ENCODE peak calls at places on chromosomes 13 and 19, in ten cellular contexts. Z, O, M, N, R, B, X, Q, D and J are unnamed samples. For H3K27me3, the result is how much of the 10 kb centered on the place peaks cover.

GRCh38 chr13:94515352-94515751 is 35.9 kb upstream of the DCT start:
- DNase-seq in N (no peak), D (no peak), O (no peak), M (no peak), X (no peak), R (no peak), B (no peak), Q (no peak), Z (no peak), J (no peak)

GRCh38 chr13:109998808-109999528 is 212.6 kb upstream of the IRS2 start:
- DNase-seq in X (no peak), M (no peak), O (peak), B (no peak), R (peak), D (no peak), Q (no peak), N (no peak), Z (no peak), J (peak)

GRCh38 chr13:93450226-93450625 is 223.6 kb downstream of the GPC6 start:
- DNase-seq in B (no peak), M (no peak), D (no peak), O (no peak), Z (no peak), Q (no peak), R (peak), X (no peak), N (no peak), J (peak)

GRCh38 chr19:13768510-13768909 is 4.2 kb downstream of the MRI1 start:
- DNase-seq in D (no peak), M (no peak), Z (no peak), O (no peak), X (no peak), B (no peak), R (no peak), N (no peak), Q (no peak), J (no peak)

GRCh38 chr13:62336507-62336906 is 920.9 kb upstream of the PCDH20 start:
- DNase-seq in X (no peak), R (no peak), Q (no peak), M (no peak), B (no peak), N (no peak), O (no peak), D (no peak), Z (no peak), J (no peak)

GRCh38 chr19:47095707-47096704 is 17.6 kb downstream of the ZC3H4 start:
- DNase-seq in O (peak), M (peak), X (no peak), Z (peak), N (peak), D (peak), B (no peak), R (no peak), Q (no peak), J (peak)

GRCh38 chr19:18765224-18765623 is 25.9 kb downstream of the COMP start:
- DNase-seq in Z (no peak), R (no peak), B (no peak), Q (no peak), M (no peak), D (peak), O (no peak), X (no peak), N (no peak), J (peak)

GRCh38 chr13:72437458-72437857 is 290.0 kb downstream of the MZT1 start:
- DNase-seq in Z (no peak), Q (no peak), R (peak), X (no peak), M (no peak), N (no peak), O (no peak), D (no peak), B (no peak), J (peak)

GRCh38 chr19:45804140-45804958 is 10.8 kb downstream of the RSPH6A start:
- DNase-seq in D (no peak), Z (no peak), B (no peak), X (no peak), O (no peak), M (no peak), Q (no peak), N (no peak), R (no peak), J (no peak)

GRCh38 chr13:113897966-113898365 is 34.1 kb upstream of the GAS6 start:
- DNase-seq in X (no peak), B (no peak), N (no peak), M (no peak), Q (no peak), R (no peak), D (peak), O (no peak), Z (no peak), J (no peak)

GRCh38 chr19:16386619-16387240 is 62.1 kb downstream of the KLF2 start:
- DNase-seq in X (peak), N (no peak), M (no peak), O (peak), Q (peak), B (peak), D (no peak), Z (peak), R (peak), J (peak)

GRCh38 chr19:38917921-38918491 is 6.0 kb upstream of the CCER2 start:
- DNase-seq in D (no peak), O (peak), N (no peak), Q (no peak), Z (no peak), X (no peak), R (no peak), B (no peak), M (no peak), J (no peak)

GRCh38 chr19:33040994-33041827 is 23.5 kb downstream of the RHPN2 start:
- DNase-seq in Z (peak), Q (no peak), R (no peak), B (no peak), O (peak), N (no peak), D (peak), M (no peak), X (no peak), J (peak)

GRCh38 chr13:113345486-113345885 is 18.4 kb downstream of the GRTP1 start:
- DNase-seq in X (no peak), D (no peak), R (no peak), B (no peak), O (no peak), M (no peak), Z (no peak), N (no peak), Q (peak), J (no peak)

GRCh38 chr13:99737456-99737855 is 234.1 kb downstream of the ZIC5 start:
- DNase-seq in O (no peak), Z (no peak), R (no peak), M (no peak), B (no peak), N (no peak), Q (no peak), D (no peak), X (no peak), J (no peak)

GRCh38 chr13:99746857-99747710 is 224.5 kb downstream of the ZIC5 start:
- DNase-seq in D (peak), O (no peak), Q (no peak), N (no peak), Z (no peak), B (no peak), R (no peak), M (no peak), X (no peak), J (no peak)

GRCh38 chr13:99740261-99740979 is 231.1 kb downstream of the ZIC5 start:
- DNase-seq in D (peak), R (no peak), N (no peak), O (no peak), Z (no peak), X (no peak), Q (no peak), B (no peak), M (no peak), J (no peak)

GRCh38 chr13:99743079-99743478 is 228.5 kb downstream of the ZIC5 start:
- DNase-seq in Z (no peak), O (no peak), X (no peak), M (no peak), Q (no peak), B (no peak), N (no peak), D (no peak), R (no peak), J (no peak)

DNA sequence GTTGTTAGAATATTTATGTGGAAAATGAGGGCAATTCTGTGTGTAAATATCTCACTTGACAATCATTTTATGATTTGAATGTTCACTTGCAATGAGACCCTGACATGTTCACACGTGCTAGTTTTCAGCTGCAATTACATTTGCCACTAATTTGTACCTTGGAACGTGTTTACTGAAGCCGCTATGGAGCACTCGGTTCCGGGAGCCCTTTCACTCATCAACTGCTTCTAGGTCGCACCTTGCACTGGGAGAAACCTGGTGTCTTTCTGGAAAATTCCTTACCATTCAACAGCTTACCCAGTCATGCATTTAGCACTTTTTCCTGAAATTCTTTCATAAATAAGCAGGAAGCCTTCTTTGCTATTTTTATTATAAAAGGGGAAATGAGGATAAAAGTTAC is 229.6 kb downstream of the ZIC5 start:
- DNase-seq in Z (no peak), D (peak), Q (no peak), N (no peak), R (no peak), O (no peak), M (no peak), B (no peak), X (no peak), J (no peak)
- H3K27me3 ChIP-seq in Z (under half), D (under half), Q (under half), N (under half), R (under half), O (under half), M (under half), B (under half), X (under half), J (under half)

GRCh38 chr19:11198175-11198534 is 810 bp upstream of the KANK2 start:
- DNase-seq in Q (peak), Z (no peak), B (no peak), M (no peak), O (no peak), N (no peak), D (no peak), R (no peak), X (no peak), J (no peak)
- H3K4me3 ChIP-seq in Q (no peak), Z (peak), B (peak), M (no peak), O (no peak), N (peak), D (peak), R (peak), X (no peak), J (peak)

GRCh38 chr19:42433503-42434260 is 6.5 kb upstream of the LIPE start:
- DNase-seq in Z (peak), Q (peak), N (peak), R (peak), M (peak), O (peak), D (peak), B (peak), X (peak), J (peak)
- TF ChIP-seq CTCF in Z (peak), Q (no peak), N (peak), R (peak), M (peak), O (peak), D (peak), B (peak), X (peak), J (peak)

DNA sequence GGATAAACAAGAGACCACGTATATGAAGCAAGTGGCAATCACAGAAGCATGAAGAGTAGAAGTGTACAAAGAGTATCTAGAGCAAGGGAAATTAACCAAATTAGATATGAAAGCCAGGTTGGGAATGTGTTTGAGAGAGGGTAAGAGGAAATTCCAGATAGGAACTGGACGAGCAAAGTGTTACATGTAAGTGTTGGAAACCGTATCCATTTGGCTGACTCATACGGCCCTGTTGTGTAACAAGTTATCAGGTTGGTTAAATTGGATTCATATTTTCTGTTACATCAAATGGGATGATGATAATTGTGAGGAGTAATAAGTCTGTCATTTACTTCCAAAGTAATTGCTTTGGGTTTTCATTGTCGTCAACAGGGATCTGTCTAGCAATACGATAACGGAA is 46.7 kb downstream of the RXFP2 start:
- DNase-seq in D (no peak), M (no peak), Q (no peak), R (no peak), X (no peak), B (no peak), N (no peak), Z (no peak), O (no peak), J (peak)
- H3K27me3 ChIP-seq in D (under half), M (under half), Q (under half), R (under half), X (under half), B (under half), N (under half), Z (under half), O (under half), J (under half)

GRCh38 chr13:26707122-26708006 is 53.2 kb downstream of the GPR12 start:
- DNase-seq in B (peak), Q (no peak), N (peak), R (peak), Z (no peak), X (no peak), M (no peak), D (no peak), O (peak), J (peak)

GRCh38 chr13:26713341-26713740 is 47.2 kb downstream of the GPR12 start:
- DNase-seq in D (no peak), M (no peak), Z (no peak), B (no peak), Q (no peak), R (no peak), N (no peak), O (no peak), X (no peak), J (no peak)

GRCh38 chr13:26708007-26708297 is 52.6 kb downstream of the GPR12 start:
- DNase-seq in Q (no peak), B (no peak), N (no peak), M (no peak), O (no peak), D (no peak), Z (no peak), X (no peak), R (no peak), J (no peak)

GRCh38 chr13:26709461-26709860 is 51.1 kb downstream of the GPR12 start:
- DNase-seq in R (no peak), X (no peak), N (no peak), M (no peak), O (no peak), Q (no peak), B (no peak), D (no peak), Z (no peak), J (no peak)

DNA sequence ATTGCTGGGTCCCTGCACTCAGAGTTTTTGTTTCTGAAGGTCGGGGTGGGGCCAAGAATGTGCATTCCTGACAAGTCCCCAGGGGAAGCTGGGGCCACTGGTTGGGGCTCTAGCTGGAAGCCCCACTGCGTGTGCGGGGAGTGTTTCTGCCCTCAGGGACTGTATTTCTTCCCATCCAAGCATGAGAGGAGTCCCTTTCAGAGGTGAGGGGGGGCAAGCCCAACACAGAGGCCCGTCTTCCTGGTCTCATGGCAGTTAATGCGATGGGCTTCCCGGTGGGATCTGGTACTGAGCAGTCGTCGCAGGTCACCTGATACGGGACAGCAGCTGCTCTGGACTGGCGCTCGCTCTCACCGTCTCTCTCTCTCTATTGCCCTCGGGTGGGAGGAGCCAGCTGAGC is 50.4 kb downstream of the GPR12 start:
- DNase-seq in D (no peak), M (no peak), Z (no peak), O (no peak), Q (no peak), X (no peak), N (no peak), B (no peak), R (no peak), J (no peak)
- H3K4me3 ChIP-seq in D (no peak), M (no peak), Z (no peak), O (no peak), Q (no peak), X (no peak), N (no peak), B (no peak), R (no peak), J (no peak)

DNA sequence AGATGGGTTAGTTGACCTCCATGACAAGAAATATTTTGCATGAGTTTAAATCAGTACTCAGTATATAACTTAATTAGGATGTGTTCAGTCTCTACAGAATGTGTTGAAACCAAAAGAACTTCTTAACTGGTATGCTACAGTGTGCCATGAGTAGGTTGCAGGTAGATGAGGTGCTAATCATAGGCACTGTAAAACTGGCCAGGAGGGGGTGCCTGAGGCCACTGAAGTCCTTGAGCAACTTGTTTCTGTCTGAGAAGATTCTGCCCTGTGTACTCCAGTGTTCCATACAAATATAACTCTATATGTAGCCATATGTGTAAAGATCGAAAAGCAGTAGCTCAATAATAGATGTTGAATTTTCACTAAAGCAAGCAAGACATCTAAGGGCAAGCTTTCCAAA is 549.2 kb upstream of the KLF12 start:
- DNase-seq in R (no peak), M (no peak), D (no peak), Z (no peak), N (no peak), Q (no peak), X (no peak), B (no peak), O (no peak), J (peak)
- TF ChIP-seq CTCF in R (no peak), M (no peak), D (no peak), Z (no peak), N (no peak), Q (no peak), X (no peak), B (no peak), O (no peak), J (peak)

DNA sequence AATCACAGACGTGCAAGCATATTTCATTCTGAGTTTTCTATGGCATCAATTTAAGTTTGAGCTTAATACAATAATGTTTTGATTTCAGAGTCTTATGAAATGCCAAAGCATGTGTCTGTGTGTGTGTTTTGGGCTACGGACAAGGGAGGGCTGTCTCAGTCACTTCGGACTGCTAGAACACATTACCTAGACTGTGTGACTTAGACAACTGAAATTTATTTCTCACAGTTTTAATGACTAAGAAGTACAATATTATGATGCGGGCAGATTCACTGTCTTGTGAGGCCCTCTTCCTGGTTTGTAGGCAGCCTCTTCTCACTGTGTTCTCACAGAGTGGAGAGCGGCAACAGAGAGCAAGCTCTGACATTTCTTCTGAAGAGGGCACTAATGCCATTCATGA is 1202.0 kb downstream of the EFNB2 start:
- DNase-seq in Z (no peak), D (no peak), X (no peak), R (peak), B (no peak), N (no peak), Q (no peak), M (no peak), O (no peak), J (no peak)
- H3K27me3 ChIP-seq in Z (under half), D (under half), X (under half), R (under half), B (under half), N (under half), Q (under half), M (under half), O (under half), J (under half)

DNA sequence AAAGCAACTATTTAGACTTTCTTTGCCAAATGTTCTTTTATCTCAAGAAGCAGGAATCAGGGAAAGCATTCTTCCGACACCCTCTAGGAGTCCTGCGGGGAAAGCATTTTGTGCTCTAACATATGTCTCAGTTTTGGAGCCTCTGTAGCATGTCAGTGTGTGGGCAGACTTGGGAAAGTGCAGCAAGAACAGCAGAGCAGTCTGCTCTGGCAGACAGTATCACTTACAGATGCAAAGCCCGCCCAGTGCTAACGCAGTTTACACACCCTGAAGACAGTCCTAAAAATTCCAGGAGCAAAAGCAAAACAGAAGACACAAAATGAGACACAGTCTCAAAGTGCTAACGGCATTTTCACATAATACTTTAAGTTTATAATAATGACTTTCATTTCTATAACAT is 393.5 kb downstream of the KLF12 start:
- DNase-seq in R (peak), Q (no peak), D (no peak), M (peak), O (no peak), N (peak), Z (no peak), X (no peak), B (no peak), J (no peak)
- H3K4me3 ChIP-seq in R (no peak), Q (no peak), D (no peak), M (no peak), O (no peak), N (no peak), Z (no peak), X (no peak), B (no peak), J (no peak)

DNA sequence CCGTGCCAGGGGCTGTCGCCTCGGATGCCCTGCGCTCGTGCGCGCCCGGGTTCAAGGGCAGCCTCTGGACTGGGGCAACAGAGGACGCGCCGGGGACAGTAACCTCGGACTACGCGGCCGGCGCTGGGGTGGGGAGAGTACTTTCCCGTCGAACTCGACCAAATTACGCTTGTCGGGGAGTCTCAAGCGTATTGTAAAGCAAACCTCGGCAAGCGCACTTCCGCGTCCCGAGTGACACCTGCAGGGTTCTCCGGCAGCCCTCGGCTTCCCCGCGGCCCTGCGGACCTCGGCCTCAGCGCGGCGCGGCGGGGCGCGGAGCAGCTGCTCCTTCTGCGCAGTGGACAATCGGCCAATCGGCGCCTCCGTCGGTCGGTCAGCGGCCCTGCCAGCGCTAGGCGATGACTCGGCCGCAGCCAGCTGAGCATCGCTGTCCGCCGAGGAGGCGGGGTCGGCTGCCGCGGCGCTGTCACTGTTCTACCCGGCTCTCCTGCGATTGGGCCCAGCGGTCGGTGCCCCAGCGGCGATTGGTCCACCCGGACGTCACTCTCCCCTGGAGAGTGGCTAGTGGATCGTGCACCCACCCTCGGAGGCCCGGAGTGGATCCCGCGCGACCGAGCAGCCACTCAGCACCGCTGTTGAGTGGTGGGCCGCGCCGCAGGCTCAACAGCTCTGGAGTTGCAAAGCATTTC is at the start of gene SLC46A3:
- DNase-seq in X (peak), Q (peak), Z (peak), N (peak), O (peak), R (peak), M (peak), D (peak), B (peak), J (peak)
- TF ChIP-seq CTCF in X (peak), Q (no peak), Z (no peak), N (no peak), O (no peak), R (peak), M (no peak), D (no peak), B (peak), J (no peak)